ENCODE peak calls at places on chromosome 5, in six cellular contexts. Q, L, O, N, Y and C are unnamed samples.

GRCh38 chr5:147830035-147830434 is 1.4 kb downstream of the SPINK1 start:
- DNase-seq in Q (no peak), L (no peak), O (no peak), N (no peak), Y (no peak), C (no peak)

GRCh38 chr5:36079200-36079761 is 12.6 kb upstream of the UGT3A2 start:
- DNase-seq in Q (peak; percentile 72), L (peak; percentile 58), O (peak; percentile 77), N (peak; percentile 66), Y (no peak), C (peak; percentile 44)

GRCh38 chr5:31581498-31582099 is 49.5 kb downstream of the C5orf22 start:
- DNase-seq in Q (peak; percentile 28), L (peak; percentile 14), O (peak; percentile 51), N (peak; percentile 69), Y (no peak), C (no peak)

GRCh38 chr5:59246470-59247250 is 646.9 kb downstream of the PDE4D start:
- DNase-seq in Q (no peak), L (peak; percentile 53), O (no peak), N (peak; percentile 15), Y (no peak), C (no peak)

GRCh38 chr5:16160706-16161105 is 18.9 kb downstream of the MARCHF11 start:
- DNase-seq in Q (peak; percentile 26), L (peak; percentile 41), O (peak; percentile 82), N (peak; percentile 79), Y (no peak), C (peak; percentile 15)

GRCh38 chr5:113487779-113488644 is at the start of gene MCC:
- DNase-seq in Q (peak; percentile 49), L (peak; percentile 93), O (peak; percentile 90), N (peak; percentile 87), Y (peak; percentile 90), C (peak; percentile 37)

GRCh38 chr5:176629853-176630680 is at the start of the genes EIF4E1B and SNCB:
- DNase-seq in Q (peak; percentile 86), L (peak; percentile 51), O (peak; percentile 72), N (no peak), Y (peak; percentile 67), C (peak; percentile 76)

GRCh38 chr5:15131909-15132308 is 260.3 kb upstream of the ANKH start:
- DNase-seq in Q (no peak), L (no peak), O (no peak), N (no peak), Y (peak; percentile 40), C (no peak)

GRCh38 chr5:13992795-13993194 is 48.3 kb upstream of the DNAH5 start:
- DNase-seq in Q (no peak), L (no peak), O (no peak), N (no peak), Y (no peak), C (no peak)

GRCh38 chr5:151696470-151697061 is 9.9 kb upstream of the SPARC start:
- DNase-seq in Q (no peak), L (peak; percentile 75), O (peak; percentile 92), N (peak; percentile 98), Y (peak; percentile 87), C (no peak)

GRCh38 chr5:68872088-68872842 is 221.5 kb upstream of the SLC30A5 start:
- DNase-seq in Q (no peak), L (no peak), O (no peak), N (no peak), Y (no peak), C (no peak)

GRCh38 chr5:123450641-123451421 is 27.6 kb upstream of the CEP120 start:
- DNase-seq in Q (no peak), L (peak; percentile 32), O (peak; percentile 40), N (peak; percentile 46), Y (no peak), C (no peak)

GRCh38 chr5:2895196-2895595 is 143.7 kb upstream of the IRX2 start:
- DNase-seq in Q (no peak), L (no peak), O (no peak), N (no peak), Y (no peak), C (no peak)

GRCh38 chr5:172559004-172559932 is 81.8 kb upstream of the NEURL1B start:
- DNase-seq in Q (no peak), L (peak; percentile 98), O (peak; percentile 38), N (peak; percentile 97), Y (peak; percentile 88), C (no peak)

GRCh38 chr5:5298068-5298633 is 124.3 kb upstream of the ICE1 start:
- DNase-seq in Q (no peak), L (no peak), O (peak; percentile 76), N (no peak), Y (no peak), C (no peak)

GRCh38 chr5:56430437-56430836 is 197.3 kb upstream of the ANKRD55 start:
- DNase-seq in Q (no peak), L (no peak), O (no peak), N (no peak), Y (no peak), C (no peak)

GRCh38 chr5:76685598-76686169 is 30.2 kb upstream of the F2R start:
- DNase-seq in Q (no peak), L (no peak), O (peak; percentile 36), N (no peak), Y (no peak), C (no peak)

GRCh38 chr5:138701678-138702077 is 51.5 kb upstream of the CTNNA1 start:
- DNase-seq in Q (no peak), L (no peak), O (no peak), N (no peak), Y (no peak), C (no peak)

GRCh38 chr5:143657814-143658395 is 154.1 kb upstream of the HMHB1 start:
- DNase-seq in Q (no peak), L (no peak), O (peak; percentile 34), N (peak; percentile 49), Y (no peak), C (no peak)

GRCh38 chr5:140159014-140159927 is 15.7 kb upstream of the CYSTM1 start:
- DNase-seq in Q (no peak), L (no peak), O (no peak), N (no peak), Y (no peak), C (no peak)

GRCh38 chr5:115949096-115949495 is 13.2 kb upstream of the LVRN start:
- DNase-seq in Q (no peak), L (no peak), O (no peak), N (peak; percentile 61), Y (no peak), C (no peak)

GRCh38 chr5:90294604-90295003 is 115.0 kb downstream of the CETN3 start:
- DNase-seq in Q (no peak), L (no peak), O (no peak), N (peak; percentile 4), Y (no peak), C (no peak)
- TF ChIP-seq CTCF in Q (no peak), L (no peak), O (no peak), N (peak; percentile 6), Y (no peak), C (no peak)

GRCh38 chr5:8784692-8785091 is 761.2 kb downstream of the SEMA5A start:
- DNase-seq in Q (no peak), L (no peak), O (no peak), N (no peak), Y (no peak), C (no peak)
- TF ChIP-seq CTCF in Q (no peak), L (no peak), O (no peak), N (no peak), Y (no peak), C (no peak)

GRCh38 chr5:34891981-34892380 is 23.3 kb downstream of the RAD1 start:
- DNase-seq in Q (no peak), L (no peak), O (peak; percentile 42), N (peak; percentile 75), Y (no peak), C (no peak)
- TF ChIP-seq CTCF in Q (no peak), L (no peak), O (no peak), N (no peak), Y (no peak), C (no peak)

GRCh38 chr5:81286059-81286617 is 15.2 kb upstream of the ZCCHC9 start:
- DNase-seq in Q (no peak), L (no peak), O (no peak), N (no peak), Y (no peak), C (no peak)
- TF ChIP-seq CTCF in Q (no peak), L (no peak), O (no peak), N (no peak), Y (no peak), C (no peak)

DNA sequence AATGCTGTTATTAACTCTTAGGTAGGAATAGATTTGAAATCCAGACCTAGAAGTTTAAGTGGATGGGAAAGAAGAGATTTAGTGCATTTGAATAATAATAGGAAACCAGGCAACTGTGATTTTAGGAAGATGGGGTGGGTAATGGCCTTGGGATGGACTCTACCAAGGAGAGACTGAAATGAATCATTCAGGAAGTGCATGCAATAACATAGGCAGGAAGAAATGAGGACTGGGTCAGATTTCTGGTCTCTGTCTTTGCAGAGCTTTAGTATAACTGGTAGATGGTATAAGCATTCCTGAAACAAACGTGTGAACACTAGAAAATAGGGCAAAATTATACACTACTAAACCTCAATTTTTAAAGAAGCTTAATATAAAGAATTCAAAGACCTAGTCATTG is 274.4 kb upstream of the CLINT1 start:
- DNase-seq in Q (no peak), L (no peak), O (no peak), N (no peak), Y (no peak), C (no peak)
- TF ChIP-seq CTCF in Q (no peak), L (no peak), O (no peak), N (no peak), Y (no peak), C (no peak)

DNA sequence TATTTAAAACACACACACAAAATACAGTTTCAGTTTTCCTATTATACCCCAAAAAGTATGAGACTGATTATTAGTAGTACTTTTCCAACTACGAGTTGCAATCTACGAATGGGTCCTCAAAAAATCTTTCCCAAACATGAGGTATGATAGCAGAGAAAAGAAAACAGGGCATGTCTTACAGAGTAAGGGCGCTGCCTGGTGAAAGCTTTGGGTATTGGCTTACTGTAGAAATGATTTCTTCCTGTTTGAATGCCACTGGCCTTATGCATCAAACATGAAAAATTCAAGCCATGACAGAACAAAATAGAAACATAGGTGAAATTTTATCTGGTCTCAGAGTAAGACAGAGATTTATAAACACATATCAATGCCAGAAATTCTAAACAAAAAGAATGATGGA is 448.0 kb downstream of the SPOCK1 start:
- DNase-seq in Q (no peak), L (peak; percentile 2), O (no peak), N (peak; percentile 45), Y (no peak), C (no peak)
- TF ChIP-seq CTCF in Q (no peak), L (peak; percentile 5), O (peak; percentile 33), N (peak; percentile 30), Y (no peak), C (no peak)

GRCh38 chr5:146461319-146461718 is 14.2 kb downstream of the TCERG1 start:
- DNase-seq in Q (no peak), L (no peak), O (no peak), N (no peak), Y (no peak), C (no peak)

GRCh38 chr5:146463446-146463845 is 16.3 kb downstream of the TCERG1 start:
- DNase-seq in Q (no peak), L (no peak), O (no peak), N (no peak), Y (no peak), C (no peak)

GRCh38 chr5:146467729-146468128 is 20.6 kb downstream of the TCERG1 start:
- DNase-seq in Q (no peak), L (no peak), O (no peak), N (no peak), Y (no peak), C (no peak)

GRCh38 chr5:146466521-146467349 is 19.6 kb downstream of the TCERG1 start:
- DNase-seq in Q (no peak), L (no peak), O (no peak), N (peak; percentile 45), Y (no peak), C (no peak)
- TF ChIP-seq CTCF in Q (no peak), L (peak; percentile 35), O (peak; percentile 58), N (peak; percentile 57), Y (peak; percentile 32), C (no peak)